ENCODE peak calls at places on chromosomes 16 and 17, in nine cellular contexts. One of them, this sample, is unnamed. For H3K36me3, the result is how much of the 10 kb centered on the place peaks cover.

GRCh38 chr16:65725156-65725845 is 603.4 kb upstream of the CDH11 start:
- DNase-seq in HCT116: no peak
- DNase-seq in mesendoderm: no peak
- DNase-seq in upper lobe of left lung: no peak
- DNase-seq in uterus: no peak
- DNase-seq in cardiac muscle cell: no peak
- DNase-seq in Caco-2: no peak
- DNase-seq in bronchial epithelial cell: no peak
- DNase-seq in ascending aorta: no peak
- DNase-seq in this sample: no peak

GRCh38 chr17:2370211-2370589 is 30.7 kb downstream of the MNT start:
- DNase-seq in upper lobe of left lung: peak
- DNase-seq in uterus: no peak
- DNase-seq in Caco-2: no peak
- DNase-seq in cardiac muscle cell: no peak
- DNase-seq in HCT116: no peak
- DNase-seq in mesendoderm: no peak
- DNase-seq in bronchial epithelial cell: no peak
- DNase-seq in ascending aorta: no peak
- DNase-seq in this sample: no peak

GRCh38 chr16:84368327-84368996 is at the start of gene ATP2C2:
- DNase-seq in cardiac muscle cell: peak
- DNase-seq in upper lobe of left lung: peak
- DNase-seq in uterus: no peak
- DNase-seq in HCT116: peak
- DNase-seq in bronchial epithelial cell: no peak
- DNase-seq in ascending aorta: no peak
- DNase-seq in mesendoderm: peak
- DNase-seq in Caco-2: peak
- DNase-seq in this sample: no peak

GRCh38 chr16:48350716-48351115 is 34.5 kb downstream of the SIAH1 start:
- DNase-seq in uterus: no peak
- DNase-seq in upper lobe of left lung: no peak
- DNase-seq in HCT116: no peak
- DNase-seq in cardiac muscle cell: no peak
- DNase-seq in Caco-2: no peak
- DNase-seq in bronchial epithelial cell: peak
- DNase-seq in mesendoderm: peak
- DNase-seq in ascending aorta: no peak
- DNase-seq in this sample: no peak

GRCh38 chr17:68356520-68356919 is 65.2 kb downstream of the ARSG start:
- DNase-seq in cardiac muscle cell: no peak
- DNase-seq in HCT116: no peak
- DNase-seq in bronchial epithelial cell: no peak
- DNase-seq in upper lobe of left lung: no peak
- DNase-seq in ascending aorta: no peak
- DNase-seq in uterus: no peak
- DNase-seq in Caco-2: no peak
- DNase-seq in mesendoderm: no peak
- DNase-seq in this sample: no peak

GRCh38 chr16:53404959-53405358 is 29.3 kb upstream of the RBL2 start:
- DNase-seq in cardiac muscle cell: no peak
- DNase-seq in bronchial epithelial cell: no peak
- DNase-seq in upper lobe of left lung: no peak
- DNase-seq in uterus: no peak
- DNase-seq in mesendoderm: no peak
- DNase-seq in HCT116: no peak
- DNase-seq in Caco-2: no peak
- DNase-seq in ascending aorta: no peak
- DNase-seq in this sample: no peak

GRCh38 chr17:67113481-67113880 is 69.1 kb downstream of the CACNG1 start:
- DNase-seq in mesendoderm: no peak
- DNase-seq in ascending aorta: no peak
- DNase-seq in HCT116: no peak
- DNase-seq in cardiac muscle cell: no peak
- DNase-seq in Caco-2: no peak
- DNase-seq in upper lobe of left lung: no peak
- DNase-seq in uterus: no peak
- DNase-seq in bronchial epithelial cell: no peak
- DNase-seq in this sample: no peak

GRCh38 chr17:37774508-37774907 is 29.6 kb upstream of the HNF1B start:
- DNase-seq in uterus: no peak
- DNase-seq in bronchial epithelial cell: no peak
- DNase-seq in upper lobe of left lung: no peak
- DNase-seq in cardiac muscle cell: no peak
- DNase-seq in Caco-2: no peak
- DNase-seq in HCT116: no peak
- DNase-seq in mesendoderm: no peak
- DNase-seq in ascending aorta: no peak
- DNase-seq in this sample: no peak

GRCh38 chr17:29524692-29525091 is 42.1 kb downstream of the ABHD15 start:
- DNase-seq in uterus: no peak
- DNase-seq in bronchial epithelial cell: no peak
- DNase-seq in upper lobe of left lung: no peak
- DNase-seq in Caco-2: no peak
- DNase-seq in cardiac muscle cell: no peak
- DNase-seq in mesendoderm: no peak
- DNase-seq in ascending aorta: no peak
- DNase-seq in HCT116: no peak
- DNase-seq in this sample: no peak

DNA sequence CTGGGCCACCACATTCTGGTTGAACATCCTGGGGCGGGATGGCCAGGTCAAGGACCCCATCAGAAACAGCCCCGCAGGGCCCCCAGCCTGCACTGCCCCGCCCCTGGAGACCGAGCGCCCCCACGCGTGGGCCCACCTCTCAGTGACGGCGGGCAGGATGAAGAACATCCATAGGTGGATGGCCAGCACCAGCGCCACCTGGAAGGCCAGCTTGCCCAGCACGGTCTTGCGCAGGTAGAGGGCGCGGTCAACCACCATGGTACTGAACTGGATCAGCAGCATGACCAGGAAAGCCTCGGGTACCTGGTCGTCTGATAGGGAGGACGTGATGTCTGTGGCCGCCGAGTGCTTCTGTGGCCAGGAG is 13.6 kb downstream of the CTU2 start:
- DNase-seq in bronchial epithelial cell: no peak
- DNase-seq in HCT116: no peak
- DNase-seq in ascending aorta: no peak
- DNase-seq in mesendoderm: no peak
- DNase-seq in uterus: no peak
- DNase-seq in upper lobe of left lung: peak
- DNase-seq in cardiac muscle cell: no peak
- DNase-seq in Caco-2: no peak
- DNase-seq in this sample: no peak
- H3K36me3 ChIP-seq in bronchial epithelial cell: half or more
- H3K36me3 ChIP-seq in HCT116: half or more
- H3K36me3 ChIP-seq in ascending aorta: half or more
- H3K36me3 ChIP-seq in mesendoderm: under half
- H3K36me3 ChIP-seq in uterus: under half
- H3K36me3 ChIP-seq in upper lobe of left lung: half or more
- H3K36me3 ChIP-seq in cardiac muscle cell: under half
- H3K36me3 ChIP-seq in Caco-2: under half
- H3K36me3 ChIP-seq in this sample: under half

GRCh38 chr16:8854298-8854948 is 14.4 kb downstream of the CARHSP1 start:
- DNase-seq in bronchial epithelial cell: no peak
- DNase-seq in Caco-2: no peak
- DNase-seq in cardiac muscle cell: no peak
- DNase-seq in upper lobe of left lung: no peak
- DNase-seq in uterus: no peak
- DNase-seq in ascending aorta: no peak
- DNase-seq in HCT116: no peak
- DNase-seq in mesendoderm: no peak
- DNase-seq in this sample: no peak

GRCh38 chr16:8851761-8852403 is 16.9 kb downstream of the CARHSP1 start:
- DNase-seq in upper lobe of left lung: no peak
- DNase-seq in bronchial epithelial cell: no peak
- DNase-seq in mesendoderm: no peak
- DNase-seq in HCT116: no peak
- DNase-seq in Caco-2: no peak
- DNase-seq in cardiac muscle cell: no peak
- DNase-seq in ascending aorta: peak
- DNase-seq in uterus: no peak
- DNase-seq in this sample: no peak

GRCh38 chr16:8853611-8854010 is 15.2 kb downstream of the CARHSP1 start:
- DNase-seq in uterus: no peak
- DNase-seq in ascending aorta: no peak
- DNase-seq in cardiac muscle cell: no peak
- DNase-seq in upper lobe of left lung: no peak
- DNase-seq in mesendoderm: no peak
- DNase-seq in Caco-2: no peak
- DNase-seq in bronchial epithelial cell: no peak
- DNase-seq in HCT116: no peak
- DNase-seq in this sample: no peak

GRCh38 chr16:8852534-8852933 is 16.3 kb downstream of the CARHSP1 start:
- DNase-seq in HCT116: no peak
- DNase-seq in bronchial epithelial cell: peak
- DNase-seq in cardiac muscle cell: no peak
- DNase-seq in ascending aorta: peak
- DNase-seq in upper lobe of left lung: no peak
- DNase-seq in mesendoderm: no peak
- DNase-seq in uterus: no peak
- DNase-seq in Caco-2: no peak
- DNase-seq in this sample: no peak

GRCh38 chr16:8853150-8853549 is 15.7 kb downstream of the CARHSP1 start:
- DNase-seq in bronchial epithelial cell: no peak
- DNase-seq in uterus: no peak
- DNase-seq in HCT116: no peak
- DNase-seq in mesendoderm: no peak
- DNase-seq in cardiac muscle cell: no peak
- DNase-seq in ascending aorta: no peak
- DNase-seq in upper lobe of left lung: no peak
- DNase-seq in Caco-2: no peak
- DNase-seq in this sample: no peak
- H3K36me3 ChIP-seq in bronchial epithelial cell: under half
- H3K36me3 ChIP-seq in uterus: under half
- H3K36me3 ChIP-seq in HCT116: half or more
- H3K36me3 ChIP-seq in mesendoderm: under half
- H3K36me3 ChIP-seq in cardiac muscle cell: under half
- H3K36me3 ChIP-seq in ascending aorta: half or more
- H3K36me3 ChIP-seq in upper lobe of left lung: half or more
- H3K36me3 ChIP-seq in Caco-2: under half
- H3K36me3 ChIP-seq in this sample: half or more

DNA sequence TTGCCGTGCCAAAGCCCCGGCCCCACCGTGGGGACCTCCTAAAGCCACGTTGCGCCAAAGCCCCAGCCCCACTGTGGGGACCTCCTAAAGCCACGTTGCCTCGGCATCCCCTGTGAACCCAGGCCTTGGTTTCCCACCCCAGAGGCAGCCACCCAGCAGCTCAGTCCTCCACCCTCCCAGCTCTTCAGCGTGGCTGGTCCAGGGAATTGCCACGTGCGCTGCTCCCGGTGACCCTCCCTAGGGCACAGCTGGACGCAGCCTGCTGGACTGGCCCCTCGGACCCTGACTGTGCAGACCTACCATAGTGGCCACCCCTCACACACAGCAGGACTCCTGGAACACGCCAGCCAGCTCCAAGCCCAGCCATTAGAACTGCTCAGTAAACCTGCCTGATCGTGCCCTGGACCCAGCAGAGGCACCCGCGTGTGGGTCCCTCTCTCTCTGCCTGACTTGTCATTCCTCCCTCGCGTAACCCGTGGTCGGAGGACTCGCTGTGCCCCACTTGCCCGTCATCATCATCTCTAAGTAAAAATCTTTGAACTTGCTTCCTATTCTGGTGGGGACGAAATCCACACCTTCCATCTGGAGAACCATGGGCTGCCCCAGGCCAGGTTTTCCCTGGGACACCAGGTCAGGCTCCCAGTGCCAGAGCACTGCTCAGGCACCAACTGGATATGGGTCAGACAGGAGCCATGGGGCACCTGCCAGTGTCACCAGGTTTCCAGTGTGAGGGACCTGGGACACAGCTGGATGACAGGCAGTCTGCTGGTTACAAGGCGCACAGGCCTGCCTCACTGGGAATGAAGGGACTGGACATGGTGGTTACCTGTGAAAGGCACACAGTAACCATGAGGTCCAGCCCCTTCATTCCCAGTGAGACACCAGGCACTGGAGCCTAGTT is 5.6 kb downstream of the CIAO3 start:
- DNase-seq in Caco-2: no peak
- DNase-seq in bronchial epithelial cell: no peak
- DNase-seq in ascending aorta: no peak
- DNase-seq in cardiac muscle cell: no peak
- DNase-seq in upper lobe of left lung: peak
- DNase-seq in HCT116: no peak
- DNase-seq in uterus: no peak
- DNase-seq in mesendoderm: no peak
- DNase-seq in this sample: no peak
- H3K36me3 ChIP-seq in Caco-2: under half
- H3K36me3 ChIP-seq in bronchial epithelial cell: under half
- H3K36me3 ChIP-seq in ascending aorta: half or more
- H3K36me3 ChIP-seq in cardiac muscle cell: under half
- H3K36me3 ChIP-seq in upper lobe of left lung: under half
- H3K36me3 ChIP-seq in HCT116: under half
- H3K36me3 ChIP-seq in uterus: under half
- H3K36me3 ChIP-seq in mesendoderm: under half
- H3K36me3 ChIP-seq in this sample: under half

DNA sequence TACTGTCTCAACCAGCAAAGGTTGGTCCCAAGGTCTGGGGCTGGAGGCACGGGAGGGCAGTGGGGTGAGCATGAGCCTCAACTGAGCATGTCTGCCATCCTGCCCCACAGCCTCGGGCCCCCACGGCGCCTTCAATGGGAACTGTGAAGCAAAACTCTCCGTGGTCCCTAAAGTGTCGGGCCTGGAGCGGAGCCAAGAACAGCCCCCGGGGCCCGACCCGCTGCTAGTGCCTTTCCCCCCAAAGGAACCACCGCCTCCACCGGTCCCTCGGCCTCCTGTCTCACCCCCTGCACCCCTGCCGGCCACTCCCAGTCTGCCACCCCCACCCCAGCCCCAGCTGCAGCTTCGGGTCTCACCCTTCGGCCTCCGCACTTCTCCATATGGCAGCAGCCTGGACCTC is 4.2 kb downstream of the FBRS start:
- DNase-seq in upper lobe of left lung: peak
- DNase-seq in HCT116: no peak
- DNase-seq in cardiac muscle cell: no peak
- DNase-seq in Caco-2: no peak
- DNase-seq in ascending aorta: no peak
- DNase-seq in uterus: no peak
- DNase-seq in bronchial epithelial cell: no peak
- DNase-seq in mesendoderm: no peak
- DNase-seq in this sample: no peak
- H3K36me3 ChIP-seq in upper lobe of left lung: half or more
- H3K36me3 ChIP-seq in HCT116: under half
- H3K36me3 ChIP-seq in cardiac muscle cell: under half
- H3K36me3 ChIP-seq in Caco-2: under half
- H3K36me3 ChIP-seq in ascending aorta: half or more
- H3K36me3 ChIP-seq in uterus: under half
- H3K36me3 ChIP-seq in bronchial epithelial cell: under half
- H3K36me3 ChIP-seq in mesendoderm: under half
- H3K36me3 ChIP-seq in this sample: half or more

This sample was measured in gastrocnemius medialis.